ENCODE peak calls at places on chromosomes 12 and 14, in four cellular contexts. L is OCI-LY7; N is body of pancreas; A is CD8-positive, alpha-beta T cell. G is an unnamed sample.
A peak's percentile ranks its signal among the peaks of the same experiment; 100 is the strongest.

GRCh38 chr14:56244138-56244789 is 126.1 kb downstream of the PELI2 start:
- DNase-seq in L (no peak), N (no peak), A (no peak), G (no peak)

GRCh38 chr12:109737631-109738030 is 24.0 kb downstream of the FAM222A start:
- DNase-seq in N (peak; percentile 30), A (no peak), L (no peak), G (no peak)

GRCh38 chr12:49784756-49785409 is 43.3 kb downstream of the NCKAP5L start:
- DNase-seq in L (no peak), A (no peak), N (no peak), G (no peak)

GRCh38 chr14:56870336-56870735 is 60.1 kb upstream of the OTX2 start:
- DNase-seq in A (no peak), N (no peak), L (no peak), G (no peak)

GRCh38 chr12:10031771-10032175 is 1.3 kb downstream of the CLEC9A start:
- DNase-seq in N (no peak), A (no peak), L (no peak), G (no peak)

GRCh38 chr14:24289649-24290283 is 9.8 kb downstream of the DHRS1 start:
- DNase-seq in N (no peak), L (no peak), A (no peak), G (no peak)

GRCh38 chr12:14322403-14322802 is 43.1 kb upstream of the ATF7IP start:
- DNase-seq in A (no peak), L (no peak), N (no peak), G (no peak)

GRCh38 chr14:93056840-93057585 is 58.7 kb downstream of the ITPK1 start:
- DNase-seq in N (peak; percentile 36), L (no peak), A (no peak), G (no peak)

GRCh38 chr12:132639996-132640520 is 21.5 kb downstream of the P2RX2 start:
- DNase-seq in N (no peak), A (no peak), L (no peak), G (no peak)

GRCh38 chr14:68393178-68393763 is 399.6 kb downstream of the ZFP36L1 start:
- DNase-seq in N (no peak), L (no peak), A (no peak), G (no peak)

GRCh38 chr14:70663707-70664179 is 22.0 kb downstream of the TTC9 start:
- DNase-seq in N (no peak), L (peak; percentile 48), A (no peak), G (no peak)

GRCh38 chr12:39723831-39724230 is 104.2 kb upstream of the ABCD2 start:
- DNase-seq in L (no peak), N (no peak), A (no peak), G (no peak)

GRCh38 chr14:37140176-37140575 is 32.2 kb downstream of the SLC25A21 start:
- DNase-seq in L (no peak), A (no peak), N (no peak), G (no peak)

GRCh38 chr12:27623645-27624044 is 72.6 kb upstream of the REP15 start:
- DNase-seq in N (no peak), A (no peak), L (no peak), G (no peak)

GRCh38 chr14:62015945-62016344 is 253.7 kb downstream of the SNAPC1 start:
- DNase-seq in A (no peak), N (no peak), L (no peak), G (no peak)

GRCh38 chr14:67166450-67166853 is 22.8 kb upstream of the GARIN2 start:
- DNase-seq in N (peak; percentile 54), L (peak; percentile 49), A (no peak), G (no peak)

GRCh38 chr14:85528882-85529585 is 910 bp upstream of the FLRT2 start:
- DNase-seq in A (no peak), N (peak; percentile 30), L (no peak), G (no peak)

GRCh38 chr12:63151898-63152700 is 1.1 kb upstream of the AVPR1A start:
- DNase-seq in A (no peak), N (peak; percentile 36), L (peak; percentile 7), G (peak; percentile 21)

GRCh38 chr14:61498811-61499210 is 177.4 kb downstream of the PRKCH start:
- DNase-seq in A (no peak), N (peak; percentile 51), L (no peak), G (no peak)

GRCh38 chr12:19411234-19412221 is 27.8 kb upstream of the AEBP2 start:
- DNase-seq in A (no peak), L (no peak), N (no peak), G (no peak)

GRCh38 chr12:19409376-19409775 is 29.9 kb upstream of the AEBP2 start:
- DNase-seq in A (no peak), N (no peak), L (no peak), G (no peak)

GRCh38 chr12:19412844-19413243 is 26.4 kb upstream of the AEBP2 start:
- DNase-seq in A (no peak), N (peak; percentile 8), L (no peak), G (no peak)

GRCh38 chr12:19410211-19410610 is 29.1 kb upstream of the AEBP2 start:
- DNase-seq in L (no peak), A (no peak), N (no peak), G (no peak)

GRCh38 chr12:19410639-19411184 is 28.6 kb upstream of the AEBP2 start:
- DNase-seq in L (no peak), A (no peak), N (no peak), G (no peak)
- H3K27ac ChIP-seq in L (no peak overlapping the region), A (no peak overlapping the region), N (no peak overlapping the region), G (peak overlapping the region; percentile 5)

DNA sequence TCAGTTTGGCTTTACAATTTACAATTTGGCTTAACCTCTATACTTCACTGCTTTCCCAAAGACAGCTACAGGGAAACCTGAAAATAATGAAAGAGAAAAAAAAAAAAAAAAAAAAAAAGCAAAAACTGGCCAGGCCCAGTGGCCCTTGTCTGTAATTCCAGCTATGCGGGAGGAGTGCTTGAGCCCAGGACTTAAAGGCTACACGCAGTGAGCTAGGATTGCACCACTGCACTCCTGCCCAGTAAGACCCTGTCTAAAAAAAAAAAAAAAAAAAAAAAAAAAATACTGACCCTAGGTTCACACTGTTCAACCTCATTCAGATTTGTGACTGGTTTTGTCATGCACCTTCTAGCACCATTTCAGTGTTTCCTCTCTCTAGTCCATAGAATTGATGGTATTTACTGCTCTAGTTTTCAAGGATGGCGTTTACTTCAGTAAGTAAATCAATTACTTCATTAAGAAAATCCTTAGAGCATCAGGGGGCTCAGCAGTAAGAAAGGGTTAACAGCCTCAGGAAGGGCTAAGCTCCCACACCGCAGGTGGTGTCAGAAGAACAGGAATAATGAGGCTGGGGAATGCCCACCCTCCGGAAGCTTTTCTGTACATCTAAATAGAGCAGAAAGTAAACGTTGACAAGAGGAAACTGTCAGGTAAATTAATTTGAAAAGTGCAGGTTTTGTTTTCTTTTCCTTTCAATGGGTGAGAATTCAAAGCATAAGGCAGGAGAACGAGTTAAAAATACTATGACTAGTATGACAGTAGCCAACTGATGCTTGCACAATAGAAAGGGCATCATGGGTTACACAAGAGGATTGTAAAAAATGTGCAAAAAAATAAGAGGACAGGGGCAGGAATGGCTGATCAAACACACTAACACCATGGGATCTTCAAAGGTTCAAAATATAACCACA is 115.0 kb upstream of the MDM1 start:
- DNase-seq in A (no peak), N (no peak), L (no peak), G (no peak)
- H3K9me3 ChIP-seq in A (no peaks in the 10 kb centered on the region), N (no peaks in the 10 kb centered on the region), L (peaks cover 8% of the 10 kb centered on the region), G (no peaks in the 10 kb centered on the region)

GRCh38 chr12:68067762-68068376 is 78.6 kb downstream of the IFNG-AS1 start:
- DNase-seq in N (no peak), L (peak; percentile 37), A (no peak), G (no peak)
- TF ChIP-seq CTCF in N (no peak), L (peak; percentile 78), A (no peak), G (no peak)

GRCh38 chr14:96136361-96136760 is 68.3 kb upstream of the BDKRB2 start:
- DNase-seq in L (no peak), N (no peak), A (no peak), G (no peak)
- H3K27ac ChIP-seq in L (no peak overlapping the region), N (no peak overlapping the region), A (no peak overlapping the region), G (no peak overlapping the region)

DNA sequence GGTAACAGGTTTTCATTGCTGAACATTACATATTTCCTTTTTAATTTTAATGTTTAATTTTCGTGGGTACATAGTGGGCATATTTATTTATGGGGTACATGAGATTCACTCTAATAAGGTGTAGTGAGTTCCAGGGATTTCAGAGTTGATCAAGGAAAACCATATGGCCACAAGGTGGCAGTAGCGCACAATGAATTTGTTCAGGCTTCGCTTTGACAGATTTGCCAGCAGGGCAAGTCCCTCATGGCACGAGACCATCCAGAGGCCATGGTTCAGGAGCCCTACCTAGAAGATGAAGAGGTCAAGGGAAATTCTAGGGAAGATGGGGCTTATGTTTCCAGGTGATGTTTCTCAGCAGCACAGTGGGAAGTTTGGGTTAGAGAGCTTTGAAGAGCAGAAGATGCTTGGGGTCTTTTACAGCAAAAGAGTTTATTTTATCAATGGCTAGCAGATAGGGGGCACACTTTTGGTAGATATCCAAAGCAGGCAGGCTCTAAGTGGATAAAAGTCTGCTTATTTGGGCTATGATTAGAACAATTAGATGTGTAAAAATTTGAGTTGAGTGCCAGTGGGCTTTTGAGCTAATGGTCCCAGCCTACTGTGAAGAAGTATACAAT is 1004.4 kb downstream of the AACS start:
- DNase-seq in L (peak; percentile 69), A (no peak), N (peak; percentile 65), G (no peak)
- H3K9me3 ChIP-seq in L (no peaks in the 10 kb centered on the region), A (no peaks in the 10 kb centered on the region), N (no peaks in the 10 kb centered on the region), G (peaks cover 39% of the 10 kb centered on the region)

GRCh38 chr12:119695034-119695433 is 27.1 kb downstream of the PRKAB1 start:
- DNase-seq in N (no peak), L (peak; percentile 23), A (no peak), G (no peak)
- TF ChIP-seq CTCF in N (peak; percentile 33), L (peak; percentile 66), A (no peak), G (peak; percentile 33)

GRCh38 chr14:54026671-54027070 is 70.0 kb upstream of the BMP4 start:
- DNase-seq in L (no peak), N (no peak), A (no peak), G (no peak)
- H3K27ac ChIP-seq in L (no peak overlapping the region), N (no peak overlapping the region), A (no peak overlapping the region), G (no peak overlapping the region)

DNA sequence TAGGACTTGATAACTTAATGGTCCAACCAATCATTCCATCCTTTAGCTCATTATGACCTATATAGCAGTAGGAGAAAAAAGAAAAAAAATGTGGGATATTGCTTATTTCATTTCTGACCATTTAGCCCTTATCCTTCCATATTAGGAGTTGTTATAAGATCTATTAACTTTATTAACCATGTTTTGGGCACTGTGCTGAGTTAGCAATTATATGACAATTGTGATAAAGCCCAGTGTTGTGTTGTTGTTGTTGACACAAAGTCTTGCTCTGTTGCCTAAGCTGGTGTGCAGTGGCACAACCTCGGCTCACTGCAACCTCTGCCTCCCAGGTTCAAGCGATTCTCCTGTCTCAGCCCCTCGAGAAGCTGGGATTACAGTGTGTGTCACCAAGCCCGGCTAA is 569.7 kb upstream of the FOXG1 start:
- DNase-seq in N (no peak), A (no peak), L (no peak), G (no peak)
- H3K9me3 ChIP-seq in N (no peaks in the 10 kb centered on the region), A (no peaks in the 10 kb centered on the region), L (peaks cover 13% of the 10 kb centered on the region), G (no peaks in the 10 kb centered on the region)

DNA sequence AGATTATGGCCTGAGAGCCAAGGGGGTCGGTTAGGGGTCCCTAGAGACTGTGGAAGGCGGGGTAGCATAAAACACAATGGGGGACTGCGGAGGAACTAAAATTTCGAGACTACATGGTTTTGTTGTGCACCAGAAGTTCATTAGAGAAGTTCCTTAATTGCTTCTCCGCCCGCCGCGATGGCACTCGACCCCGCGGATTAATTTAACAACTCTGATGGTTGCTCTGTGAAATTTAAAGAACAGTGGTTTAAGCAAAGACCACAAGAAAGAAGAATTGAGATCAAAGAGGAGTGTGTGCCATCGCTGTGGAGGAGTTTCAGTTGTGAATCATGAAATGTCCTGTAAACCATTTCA is 1.4 kb upstream of the CCDC88C start:
- DNase-seq in L (no peak), A (no peak), N (no peak), G (no peak)
- TF ChIP-seq CTCF in L (peak; percentile 10), A (peak; percentile 59), N (no peak), G (no peak)